ENCODE peak calls at places on chromosome 18, in four cellular contexts. J is K562, Y is HepG2, X is HCT116. R is an unnamed sample.

GRCh38 chr18:6927136-6927535 is 190.5 kb downstream of the LAMA1 start:
- DNase-seq in J (no peak), Y (no peak), X (no peak), R (no peak)

GRCh38 chr18:42072407-42072806 is 117.4 kb downstream of the PIK3C3 start:
- DNase-seq in J (peak; percentile 4), Y (no peak), X (no peak), R (no peak)

GRCh38 chr18:6859676-6860422 is 130.3 kb downstream of the ARHGAP28 start:
- DNase-seq in J (no peak), X (no peak), Y (no peak), R (no peak)

GRCh38 chr18:51622676-51623075 is 425.2 kb upstream of the MEX3C start:
- DNase-seq in J (no peak), Y (no peak), X (no peak), R (no peak)

GRCh38 chr18:53944721-53945120 is 279.7 kb downstream of the MBD2 start:
- DNase-seq in J (no peak), Y (no peak), X (no peak), R (no peak)

GRCh38 chr18:26546875-26547301 is 1.5 kb downstream of the KCTD1 start:
- DNase-seq in Y (no peak), X (no peak), J (no peak), R (no peak)

GRCh38 chr18:58128286-58129018 is 84.4 kb downstream of the NEDD4L start:
- DNase-seq in X (no peak), Y (peak; percentile 75), J (no peak), R (no peak)

GRCh38 chr18:79599503-79599931 is 80.1 kb upstream of the CTDP1 start:
- DNase-seq in Y (no peak), X (no peak), J (no peak), R (peak; percentile 64)

GRCh38 chr18:31209041-31209440 is 46.4 kb upstream of the DSC1 start:
- DNase-seq in J (no peak), X (no peak), Y (no peak), R (no peak)

GRCh38 chr18:13374468-13375301 is 156.1 kb downstream of the LDLRAD4 start:
- DNase-seq in J (no peak), Y (no peak), X (no peak), R (no peak)

GRCh38 chr18:46859855-46860254 is 57.5 kb downstream of the PIAS2 start:
- DNase-seq in J (no peak), Y (no peak), X (no peak), R (no peak)

GRCh38 chr18:27378396-27379094 is 193.4 kb upstream of the CHST9 start:
- DNase-seq in J (no peak), Y (no peak), X (no peak), R (no peak)

GRCh38 chr18:68699043-68699442 is 15.9 kb downstream of the TMX3 start:
- DNase-seq in J (no peak), Y (no peak), X (no peak), R (no peak)

GRCh38 chr18:2883137-2883671 is 36.4 kb downstream of the EMILIN2 start:
- DNase-seq in Y (no peak), X (no peak), J (no peak), R (no peak)

GRCh38 chr18:46809145-46809544 is 52.3 kb upstream of the ST8SIA5 start:
- DNase-seq in X (no peak), Y (no peak), J (no peak), R (no peak)

GRCh38 chr18:58102020-58102419 is 58.0 kb downstream of the NEDD4L start:
- DNase-seq in X (no peak), J (no peak), Y (no peak), R (no peak)

GRCh38 chr18:54444309-54444914 is 86.7 kb downstream of the C18orf54 start:
- DNase-seq in J (peak; percentile 27), Y (peak; percentile 32), X (peak; percentile 60), R (peak; percentile 41)

GRCh38 chr18:5455644-5456043 is 88.2 kb downstream of the EPB41L3 start:
- DNase-seq in J (no peak), Y (no peak), X (no peak), R (no peak)

GRCh38 chr18:56702946-56703345 is 51.8 kb downstream of the WDR7 start:
- DNase-seq in Y (peak; percentile 24), J (peak; percentile 12), X (peak; percentile 58), R (peak; percentile 13)

GRCh38 chr18:2907459-2908145 is 60.8 kb downstream of the EMILIN2 start:
- DNase-seq in Y (no peak), X (no peak), J (no peak), R (no peak)

GRCh38 chr18:69784840-69785239 is 162.8 kb downstream of the CD226 start:
- DNase-seq in X (no peak), Y (no peak), J (no peak), R (no peak)

GRCh38 chr18:57581301-57581934 is 5.1 kb downstream of the FECH start:
- DNase-seq in X (no peak), J (no peak), Y (no peak), R (no peak)

GRCh38 chr18:6781846-6782245 is 52.3 kb downstream of the ARHGAP28 start:
- DNase-seq in J (no peak), Y (no peak), X (no peak), R (no peak)

GRCh38 chr18:72866901-72867701 is 686 bp downstream of the NETO1 start:
- DNase-seq in J (no peak), X (no peak), Y (no peak), R (no peak)

GRCh38 chr18:34330308-34330707 is 105.6 kb upstream of the NOL4 start:
- DNase-seq in J (no peak), X (no peak), Y (no peak), R (no peak)

GRCh38 chr18:79772108-79772864 is 25.5 kb upstream of the KCNG2 start:
- DNase-seq in Y (no peak), J (no peak), X (no peak), R (no peak)

GRCh38 chr18:26133652-26134051 is at the start of gene PSMA8:
- DNase-seq in X (no peak), J (no peak), Y (no peak), R (no peak)

GRCh38 chr18:35695803-35696202 is 114.3 kb downstream of the GALNT1 start:
- DNase-seq in J (no peak), X (no peak), Y (no peak), R (no peak)

DNA sequence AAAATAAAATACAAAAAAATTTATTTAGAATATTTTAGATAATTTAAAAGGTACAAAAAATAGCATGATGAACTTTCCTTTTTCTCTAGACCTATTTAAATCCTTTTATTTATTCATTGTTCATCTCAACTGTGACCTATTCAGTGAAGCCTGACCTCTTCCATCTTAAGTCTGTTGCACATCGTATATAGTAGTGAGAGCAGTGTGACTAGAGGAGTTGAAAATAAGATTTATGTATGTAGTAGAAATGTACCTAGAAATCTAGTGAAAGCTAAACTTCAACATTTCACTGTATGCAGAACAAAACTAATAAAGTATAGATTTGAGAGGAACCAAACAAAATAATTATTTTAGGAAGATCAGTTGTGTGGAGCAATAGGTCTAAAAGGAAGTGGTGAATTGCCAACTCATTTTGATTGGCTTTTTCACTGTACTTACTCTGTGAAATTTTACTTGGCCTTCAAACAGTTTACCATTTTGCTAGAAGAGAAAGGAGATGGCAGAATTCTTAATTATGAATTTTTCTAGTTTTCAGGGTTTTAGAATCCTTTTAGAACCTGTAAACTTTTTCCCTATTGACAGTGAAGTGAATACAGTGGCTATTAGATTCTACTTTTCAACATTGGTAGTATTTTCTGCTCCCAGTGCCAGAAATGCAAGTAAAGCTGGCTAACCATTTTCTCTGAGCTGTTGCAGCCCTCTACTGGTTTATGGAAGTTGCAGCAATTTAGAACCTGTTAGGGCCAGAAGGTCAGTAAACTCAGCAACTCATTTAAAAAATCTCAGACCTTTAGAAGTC is 11.1 kb downstream of the ANKRD12 start:
- DNase-seq in X (peak; percentile 48), Y (peak; percentile 72), J (no peak), R (no peak)
- TF ChIP-seq SIN3A in X (no peak), Y (no peak), J (no peak), R (no peak)

DNA sequence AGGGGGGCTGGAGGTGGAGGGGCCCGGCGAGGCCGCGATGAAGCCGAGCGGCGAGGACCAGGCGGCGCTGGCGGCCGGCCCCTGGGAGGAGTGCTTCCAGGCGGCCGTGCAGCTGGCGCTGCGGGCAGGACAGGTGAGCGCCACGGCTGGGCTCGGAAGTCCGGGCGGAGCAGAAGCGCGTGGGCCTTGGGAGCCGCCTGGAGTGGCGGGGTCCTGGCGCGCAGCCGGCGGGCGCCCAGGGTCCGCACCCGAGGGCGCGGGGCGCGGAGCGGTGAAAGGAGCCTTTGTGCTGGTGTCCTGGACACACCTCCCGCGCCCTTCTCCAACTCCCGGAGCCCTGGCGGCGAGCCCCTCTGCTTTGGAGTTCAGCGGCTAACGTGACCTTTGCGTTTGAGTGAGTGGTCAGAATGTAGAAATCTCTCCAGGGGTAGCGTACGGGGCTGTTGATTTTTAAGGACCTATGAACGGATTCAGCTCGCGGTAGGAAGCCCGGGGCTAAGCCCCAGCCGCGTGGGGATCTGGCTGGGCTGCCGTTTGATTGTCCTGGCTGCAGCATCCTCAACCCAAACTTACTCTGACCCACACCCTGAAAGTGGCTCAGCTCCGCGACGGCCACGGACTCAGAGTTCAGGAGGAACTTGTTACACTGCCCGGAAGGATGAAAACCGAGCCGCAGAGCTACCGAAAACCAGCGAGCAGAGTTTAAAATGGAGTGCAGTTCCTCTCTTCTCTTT is 493 bp downstream of the IMPA2 start:
- DNase-seq in X (no peak), J (no peak), Y (peak; percentile 92), R (no peak)
- TF ChIP-seq TCF7L2 in X (peak; percentile 7), J (no peak), Y (no peak), R (no peak)

GRCh38 chr18:49616618-49617328 is 54.9 kb downstream of the LIPG start:
- DNase-seq in Y (no peak), X (no peak), J (no peak), R (no peak)

GRCh38 chr18:49619792-49620191 is 57.9 kb downstream of the LIPG start:
- DNase-seq in J (no peak), Y (no peak), X (no peak), R (no peak)

GRCh38 chr18:49617329-49617695 is 55.5 kb downstream of the LIPG start:
- DNase-seq in Y (no peak), X (no peak), J (no peak), R (no peak)

GRCh38 chr18:49618741-49619392 is 57.0 kb downstream of the LIPG start:
- DNase-seq in Y (no peak), J (no peak), X (no peak), R (no peak)

DNA sequence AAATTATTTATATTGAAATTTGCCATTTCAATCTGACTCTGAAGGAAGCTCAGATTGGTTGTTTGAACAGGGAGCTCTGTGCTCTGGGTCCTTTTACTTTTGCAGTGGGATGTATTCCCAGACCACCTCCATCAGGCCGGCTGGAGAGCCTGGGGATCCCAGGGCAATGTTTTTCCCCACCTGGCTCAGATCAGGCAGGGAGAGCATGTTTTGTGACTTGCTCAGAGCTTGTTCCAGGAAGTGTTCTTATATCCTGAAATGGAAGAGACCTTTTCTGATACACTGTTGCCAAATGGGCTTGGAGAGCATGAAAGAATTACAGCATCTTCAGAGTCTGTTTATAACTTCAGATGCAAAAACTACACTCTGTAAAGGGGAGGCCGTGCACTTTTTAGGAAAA is 56.0 kb downstream of the LIPG start:
- DNase-seq in X (no peak), J (no peak), Y (no peak), R (no peak)
- H3K9me3 ChIP-seq in X (no peaks in the 10 kb centered on the region), J (no peaks in the 10 kb centered on the region), Y (no peaks in the 10 kb centered on the region), R (no peaks in the 10 kb centered on the region)

DNA sequence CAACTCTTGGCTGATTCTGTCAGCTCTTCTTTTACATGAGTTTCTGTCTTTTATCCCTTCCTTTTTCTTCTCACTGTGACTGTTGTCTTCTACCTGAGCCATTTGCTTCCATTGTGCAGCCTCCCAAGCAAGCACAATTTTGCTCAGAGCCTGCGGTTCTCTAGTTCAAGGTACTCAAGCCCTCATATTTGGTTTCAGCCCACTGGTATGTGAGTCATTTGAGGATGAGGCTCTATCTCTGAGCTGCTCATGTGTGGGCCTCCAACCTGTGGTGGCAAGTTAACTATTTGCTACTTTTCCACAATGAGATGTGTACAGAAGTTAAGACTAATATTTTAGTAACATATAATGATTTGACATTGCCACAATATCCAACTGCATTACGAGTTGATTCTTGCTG is 183.0 kb downstream of the PHLPP1 start:
- DNase-seq in X (no peak), Y (peak; percentile 35), J (no peak), R (no peak)
- TF ChIP-seq SIN3A in X (no peak), Y (no peak), J (no peak), R (no peak)

GRCh38 chr18:62425465-62426190 is 97.2 kb upstream of the ZCCHC2 start:
- DNase-seq in J (peak; percentile 54), X (peak; percentile 90), Y (peak; percentile 88), R (peak; percentile 94)
- TF ChIP-seq TCF7L2 in J (no peak), X (no peak), Y (no peak), R (no peak)